ENCODE peak calls at places on chromosomes 5 and 9, in seven cellular contexts. One of them, this sample, is unnamed.

GRCh38 chr9:132994410-132995120 is 16.1 kb downstream of the GFI1B start:
- DNase-seq in activated CD8-positive, alpha-beta memory T cell treated with anti-CD3 and anti-CD28 coated beads, Interleukin-2, amount 10 ng/mL, durations not matched to agents 7 days and 5 days: peak
- DNase-seq in A172: no peak
- DNase-seq in kidney tubule cell: peak
- DNase-seq in nephron progenitor cell: no peak
- DNase-seq in M059J: peak
- DNase-seq in stimulated activated naive CD8-positive, alpha-beta T cell treated with anti-CD3 and anti-CD28 coated beads, Interleukin-15, Interleukin-2, amounts not matched to agents 100 U/mL and 50 U/mL, for 24 hours: no peak
- DNase-seq in this sample: peak

GRCh38 chr5:38104497-38105230 is 153.7 kb upstream of the EGFLAM start:
- DNase-seq in activated CD8-positive, alpha-beta memory T cell treated with anti-CD3 and anti-CD28 coated beads, Interleukin-2, amount 10 ng/mL, durations not matched to agents 7 days and 5 days: no peak
- DNase-seq in stimulated activated naive CD8-positive, alpha-beta T cell treated with anti-CD3 and anti-CD28 coated beads, Interleukin-15, Interleukin-2, amounts not matched to agents 100 U/mL and 50 U/mL, for 24 hours: no peak
- DNase-seq in nephron progenitor cell: no peak
- DNase-seq in M059J: peak
- DNase-seq in kidney tubule cell: no peak
- DNase-seq in A172: peak
- DNase-seq in this sample: no peak

GRCh38 chr5:134511796-134512660 is 13.4 kb upstream of the JADE2 start:
- DNase-seq in stimulated activated naive CD8-positive, alpha-beta T cell treated with anti-CD3 and anti-CD28 coated beads, Interleukin-15, Interleukin-2, amounts not matched to agents 100 U/mL and 50 U/mL, for 24 hours: no peak
- DNase-seq in A172: peak
- DNase-seq in M059J: peak
- DNase-seq in activated CD8-positive, alpha-beta memory T cell treated with anti-CD3 and anti-CD28 coated beads, Interleukin-2, amount 10 ng/mL, durations not matched to agents 7 days and 5 days: no peak
- DNase-seq in kidney tubule cell: peak
- DNase-seq in nephron progenitor cell: peak
- DNase-seq in this sample: no peak

GRCh38 chr5:140182075-140182709 is 7.2 kb downstream of the CYSTM1 start:
- DNase-seq in M059J: peak
- DNase-seq in activated CD8-positive, alpha-beta memory T cell treated with anti-CD3 and anti-CD28 coated beads, Interleukin-2, amount 10 ng/mL, durations not matched to agents 7 days and 5 days: no peak
- DNase-seq in kidney tubule cell: no peak
- DNase-seq in stimulated activated naive CD8-positive, alpha-beta T cell treated with anti-CD3 and anti-CD28 coated beads, Interleukin-15, Interleukin-2, amounts not matched to agents 100 U/mL and 50 U/mL, for 24 hours: no peak
- DNase-seq in nephron progenitor cell: no peak
- DNase-seq in A172: peak
- DNase-seq in this sample: no peak

GRCh38 chr5:60346391-60346790 is 353.6 kb downstream of the DEPDC1B start:
- DNase-seq in nephron progenitor cell: no peak
- DNase-seq in kidney tubule cell: peak
- DNase-seq in M059J: peak
- DNase-seq in stimulated activated naive CD8-positive, alpha-beta T cell treated with anti-CD3 and anti-CD28 coated beads, Interleukin-15, Interleukin-2, amounts not matched to agents 100 U/mL and 50 U/mL, for 24 hours: no peak
- DNase-seq in A172: no peak
- DNase-seq in activated CD8-positive, alpha-beta memory T cell treated with anti-CD3 and anti-CD28 coated beads, Interleukin-2, amount 10 ng/mL, durations not matched to agents 7 days and 5 days: no peak
- DNase-seq in this sample: no peak

GRCh38 chr5:17379188-17379951 is 118.7 kb upstream of the TAF11L2 start:
- DNase-seq in nephron progenitor cell: no peak
- DNase-seq in M059J: peak
- DNase-seq in kidney tubule cell: no peak
- DNase-seq in A172: peak
- DNase-seq in stimulated activated naive CD8-positive, alpha-beta T cell treated with anti-CD3 and anti-CD28 coated beads, Interleukin-15, Interleukin-2, amounts not matched to agents 100 U/mL and 50 U/mL, for 24 hours: no peak
- DNase-seq in activated CD8-positive, alpha-beta memory T cell treated with anti-CD3 and anti-CD28 coated beads, Interleukin-2, amount 10 ng/mL, durations not matched to agents 7 days and 5 days: no peak
- DNase-seq in this sample: no peak

GRCh38 chr5:176545737-176546509 is 3.2 kb upstream of the CDHR2 start:
- DNase-seq in M059J: no peak
- DNase-seq in stimulated activated naive CD8-positive, alpha-beta T cell treated with anti-CD3 and anti-CD28 coated beads, Interleukin-15, Interleukin-2, amounts not matched to agents 100 U/mL and 50 U/mL, for 24 hours: no peak
- DNase-seq in activated CD8-positive, alpha-beta memory T cell treated with anti-CD3 and anti-CD28 coated beads, Interleukin-2, amount 10 ng/mL, durations not matched to agents 7 days and 5 days: no peak
- DNase-seq in nephron progenitor cell: no peak
- DNase-seq in A172: no peak
- DNase-seq in kidney tubule cell: peak
- DNase-seq in this sample: peak

GRCh38 chr5:120631611-120632010 is 167.5 kb downstream of the PRR16 start:
- DNase-seq in M059J: no peak
- DNase-seq in activated CD8-positive, alpha-beta memory T cell treated with anti-CD3 and anti-CD28 coated beads, Interleukin-2, amount 10 ng/mL, durations not matched to agents 7 days and 5 days: no peak
- DNase-seq in nephron progenitor cell: no peak
- DNase-seq in kidney tubule cell: no peak
- DNase-seq in stimulated activated naive CD8-positive, alpha-beta T cell treated with anti-CD3 and anti-CD28 coated beads, Interleukin-15, Interleukin-2, amounts not matched to agents 100 U/mL and 50 U/mL, for 24 hours: no peak
- DNase-seq in A172: no peak
- DNase-seq in this sample: no peak

GRCh38 chr5:159878988-159879471 is 37.3 kb upstream of the ADRA1B start:
- DNase-seq in kidney tubule cell: peak
- DNase-seq in nephron progenitor cell: peak
- DNase-seq in A172: peak
- DNase-seq in activated CD8-positive, alpha-beta memory T cell treated with anti-CD3 and anti-CD28 coated beads, Interleukin-2, amount 10 ng/mL, durations not matched to agents 7 days and 5 days: no peak
- DNase-seq in M059J: peak
- DNase-seq in stimulated activated naive CD8-positive, alpha-beta T cell treated with anti-CD3 and anti-CD28 coated beads, Interleukin-15, Interleukin-2, amounts not matched to agents 100 U/mL and 50 U/mL, for 24 hours: no peak
- DNase-seq in this sample: peak

GRCh38 chr9:26975728-26976707 is 19.8 kb downstream of the IFT74 start:
- DNase-seq in A172: peak
- DNase-seq in M059J: peak
- DNase-seq in kidney tubule cell: peak
- DNase-seq in stimulated activated naive CD8-positive, alpha-beta T cell treated with anti-CD3 and anti-CD28 coated beads, Interleukin-15, Interleukin-2, amounts not matched to agents 100 U/mL and 50 U/mL, for 24 hours: no peak
- DNase-seq in nephron progenitor cell: peak
- DNase-seq in activated CD8-positive, alpha-beta memory T cell treated with anti-CD3 and anti-CD28 coated beads, Interleukin-2, amount 10 ng/mL, durations not matched to agents 7 days and 5 days: no peak
- DNase-seq in this sample: no peak

GRCh38 chr5:135309391-135310327 is 89.4 kb downstream of the MACROH2A1 start:
- DNase-seq in activated CD8-positive, alpha-beta memory T cell treated with anti-CD3 and anti-CD28 coated beads, Interleukin-2, amount 10 ng/mL, durations not matched to agents 7 days and 5 days: peak
- DNase-seq in nephron progenitor cell: no peak
- DNase-seq in kidney tubule cell: no peak
- DNase-seq in M059J: peak
- DNase-seq in A172: no peak
- DNase-seq in stimulated activated naive CD8-positive, alpha-beta T cell treated with anti-CD3 and anti-CD28 coated beads, Interleukin-15, Interleukin-2, amounts not matched to agents 100 U/mL and 50 U/mL, for 24 hours: no peak
- DNase-seq in this sample: no peak

GRCh38 chr9:87179556-87180340 is 232.4 kb upstream of the GAS1 start:
- DNase-seq in stimulated activated naive CD8-positive, alpha-beta T cell treated with anti-CD3 and anti-CD28 coated beads, Interleukin-15, Interleukin-2, amounts not matched to agents 100 U/mL and 50 U/mL, for 24 hours: no peak
- DNase-seq in nephron progenitor cell: no peak
- DNase-seq in M059J: peak
- DNase-seq in A172: no peak
- DNase-seq in kidney tubule cell: peak
- DNase-seq in activated CD8-positive, alpha-beta memory T cell treated with anti-CD3 and anti-CD28 coated beads, Interleukin-2, amount 10 ng/mL, durations not matched to agents 7 days and 5 days: no peak
- DNase-seq in this sample: peak

GRCh38 chr9:91727316-91727861 is 222.6 kb downstream of the ROR2 start:
- DNase-seq in activated CD8-positive, alpha-beta memory T cell treated with anti-CD3 and anti-CD28 coated beads, Interleukin-2, amount 10 ng/mL, durations not matched to agents 7 days and 5 days: peak
- DNase-seq in stimulated activated naive CD8-positive, alpha-beta T cell treated with anti-CD3 and anti-CD28 coated beads, Interleukin-15, Interleukin-2, amounts not matched to agents 100 U/mL and 50 U/mL, for 24 hours: peak
- DNase-seq in kidney tubule cell: peak
- DNase-seq in A172: peak
- DNase-seq in M059J: peak
- DNase-seq in nephron progenitor cell: peak
- DNase-seq in this sample: no peak

GRCh38 chr9:69412741-69413150 is 87.7 kb downstream of the ENTREP1 start:
- DNase-seq in M059J: peak
- DNase-seq in nephron progenitor cell: peak
- DNase-seq in A172: no peak
- DNase-seq in stimulated activated naive CD8-positive, alpha-beta T cell treated with anti-CD3 and anti-CD28 coated beads, Interleukin-15, Interleukin-2, amounts not matched to agents 100 U/mL and 50 U/mL, for 24 hours: peak
- DNase-seq in kidney tubule cell: peak
- DNase-seq in activated CD8-positive, alpha-beta memory T cell treated with anti-CD3 and anti-CD28 coated beads, Interleukin-2, amount 10 ng/mL, durations not matched to agents 7 days and 5 days: no peak
- DNase-seq in this sample: no peak

GRCh38 chr9:131053896-131054295 is 42.4 kb upstream of the AIF1L start:
- DNase-seq in activated CD8-positive, alpha-beta memory T cell treated with anti-CD3 and anti-CD28 coated beads, Interleukin-2, amount 10 ng/mL, durations not matched to agents 7 days and 5 days: no peak
- DNase-seq in M059J: no peak
- DNase-seq in A172: no peak
- DNase-seq in kidney tubule cell: no peak
- DNase-seq in nephron progenitor cell: no peak
- DNase-seq in stimulated activated naive CD8-positive, alpha-beta T cell treated with anti-CD3 and anti-CD28 coated beads, Interleukin-15, Interleukin-2, amounts not matched to agents 100 U/mL and 50 U/mL, for 24 hours: no peak
- DNase-seq in this sample: no peak

GRCh38 chr9:70407081-70407503 is 7.4 kb downstream of the KLF9 start:
- DNase-seq in activated CD8-positive, alpha-beta memory T cell treated with anti-CD3 and anti-CD28 coated beads, Interleukin-2, amount 10 ng/mL, durations not matched to agents 7 days and 5 days: no peak
- DNase-seq in nephron progenitor cell: no peak
- DNase-seq in kidney tubule cell: peak
- DNase-seq in stimulated activated naive CD8-positive, alpha-beta T cell treated with anti-CD3 and anti-CD28 coated beads, Interleukin-15, Interleukin-2, amounts not matched to agents 100 U/mL and 50 U/mL, for 24 hours: no peak
- DNase-seq in M059J: peak
- DNase-seq in A172: peak
- DNase-seq in this sample: no peak

GRCh38 chr9:4105183-4105582 is 194.7 kb downstream of the GLIS3 start:
- DNase-seq in A172: no peak
- DNase-seq in stimulated activated naive CD8-positive, alpha-beta T cell treated with anti-CD3 and anti-CD28 coated beads, Interleukin-15, Interleukin-2, amounts not matched to agents 100 U/mL and 50 U/mL, for 24 hours: no peak
- DNase-seq in kidney tubule cell: no peak
- DNase-seq in M059J: no peak
- DNase-seq in nephron progenitor cell: no peak
- DNase-seq in activated CD8-positive, alpha-beta memory T cell treated with anti-CD3 and anti-CD28 coated beads, Interleukin-2, amount 10 ng/mL, durations not matched to agents 7 days and 5 days: no peak
- DNase-seq in this sample: no peak